ENCODE peak calls at places on chromosomes 4 and X, in seven cellular contexts. W is IMR-90; R is CD4-positive, CD25-positive, alpha-beta regulatory T cell; J is sigmoid colon; A is CD8-positive, alpha-beta T cell; Y is naive thymus-derived CD4-positive, alpha-beta T cell; O is OCI-LY7. V is an unnamed sample. For H3K4me1, the result is how much of the 10 kb centered on the place peaks cover.

GRCh38 chr4:137545461-137545861 is 13.2 kb upstream of the PCDH18 start:
- DNase-seq in A (no peak), O (no peak), W (peak), Y (no peak), J (peak), R (no peak), V (no peak)

GRCh38 chr4:142408003-142408441 is 438.1 kb downstream of the INPP4B start:
- DNase-seq in J (no peak), O (no peak), A (no peak), Y (no peak), W (no peak), R (no peak), V (no peak)

GRCh38 chrX:19673334-19674040 is 158.2 kb upstream of the MAP3K15 start:
- DNase-seq in J (peak), Y (no peak), R (no peak), O (no peak), A (no peak), W (peak), V (no peak)

GRCh38 chr4:102623622-102624021 is 122.5 kb downstream of the NFKB1 start:
- DNase-seq in R (no peak), O (peak), W (peak), J (no peak), A (no peak), Y (no peak), V (peak)

GRCh38 chr4:83516042-83516772 is 19.7 kb upstream of the GPAT3 start:
- DNase-seq in R (no peak), J (no peak), W (peak), Y (no peak), O (no peak), A (no peak), V (no peak)

GRCh38 chr4:118968006-118968405 is 79.4 kb downstream of the SYNPO2 start:
- DNase-seq in Y (no peak), A (no peak), J (peak), R (no peak), W (peak), O (peak), V (peak)

GRCh38 chr4:103915224-103915869 is 195.6 kb upstream of the TACR3 start:
- DNase-seq in W (no peak), A (no peak), J (no peak), Y (no peak), O (peak), R (no peak), V (peak)

GRCh38 chr4:42282081-42282901 is 115.0 kb upstream of the SHISA3 start:
- DNase-seq in R (peak), W (peak), A (no peak), J (no peak), O (peak), Y (no peak), V (peak)

GRCh38 chrX:133333154-133333750 is 82.0 kb downstream of the GPC4 start:
- DNase-seq in Y (no peak), O (no peak), A (no peak), J (no peak), R (no peak), W (no peak), V (peak)

GRCh38 chr4:6110681-6111353 is 89.5 kb downstream of the JAKMIP1 start:
- DNase-seq in J (peak), A (no peak), Y (no peak), O (no peak), W (no peak), R (no peak), V (no peak)

GRCh38 chr4:173135241-173135847 is 33.3 kb upstream of the GALNT7 start:
- DNase-seq in W (peak), A (no peak), Y (no peak), R (no peak), J (no peak), O (no peak), V (no peak)

GRCh38 chr4:95728145-95728544 is 111.7 kb upstream of the PDHA2 start:
- DNase-seq in R (no peak), J (peak), A (no peak), O (no peak), Y (no peak), W (no peak), V (no peak)

GRCh38 chrX:56505866-56506265 is 57.6 kb upstream of the UBQLN2 start:
- DNase-seq in W (no peak), Y (no peak), J (no peak), O (no peak), R (no peak), A (no peak), V (no peak)

GRCh38 chrX:120309873-120310730 is 1.2 kb downstream of the TMEM255A start:
- DNase-seq in W (no peak), O (no peak), R (no peak), A (peak), J (no peak), Y (no peak), V (peak)

GRCh38 chrX:68703369-68703768 is 55.9 kb downstream of the STARD8 start:
- DNase-seq in W (no peak), Y (no peak), A (no peak), O (no peak), R (no peak), J (no peak), V (no peak)

GRCh38 chr4:108433832-108434231 is 186.5 kb upstream of the RPL34 start:
- DNase-seq in R (peak), J (no peak), Y (peak), A (peak), W (peak), O (no peak), V (no peak)

GRCh38 chrX:53288173-53288572 is 6.8 kb upstream of the IQSEC2 start:
- DNase-seq in R (no peak), O (no peak), W (no peak), Y (no peak), J (no peak), A (peak), V (no peak)

GRCh38 chrX:20333672-20334071 is 67.0 kb upstream of the RPS6KA3 start:
- DNase-seq in O (no peak), Y (no peak), W (no peak), R (no peak), J (no peak), A (no peak), V (no peak)

GRCh38 chrX:72238721-72239475 is at the start of gene ERCC6L:
- DNase-seq in J (peak), Y (peak), W (peak), A (peak), R (peak), O (peak), V (peak)

GRCh38 chrX:71919436-71919835 is 8.8 kb downstream of the NHSL2 start:
- DNase-seq in A (no peak), W (peak), R (no peak), J (no peak), Y (no peak), O (no peak), V (no peak)

GRCh38 chrX:123464709-123465108 is 268.1 kb downstream of the THOC2 start:
- DNase-seq in W (no peak), Y (no peak), A (no peak), R (no peak), J (no peak), O (no peak), V (no peak)

GRCh38 chr4:71857713-71858451 is 74.0 kb upstream of the GC start:
- DNase-seq in W (no peak), O (no peak), J (no peak), R (no peak), A (no peak), Y (no peak), V (no peak)

GRCh38 chr4:1766336-1767057 is 26.6 kb upstream of the FGFR3 start:
- DNase-seq in J (no peak), Y (no peak), R (no peak), W (no peak), A (no peak), O (no peak), V (no peak)

GRCh38 chrX:30830544-30830943 is 58.5 kb downstream of the TAB3 start:
- DNase-seq in W (no peak), J (no peak), R (no peak), A (no peak), O (no peak), Y (no peak), V (no peak)

GRCh38 chr4:83646538-83646937 is 110.6 kb downstream of the GPAT3 start:
- DNase-seq in O (no peak), A (no peak), Y (no peak), R (no peak), J (no peak), W (no peak), V (no peak)

GRCh38 chr4:142405021-142405991 is 440.8 kb downstream of the INPP4B start:
- DNase-seq in A (peak), J (peak), O (no peak), Y (peak), W (peak), R (peak), V (no peak)

GRCh38 chr4:577499-578450 is 1.7 kb upstream of the TMEM271 start:
- DNase-seq in A (no peak), O (no peak), W (no peak), R (no peak), Y (no peak), J (no peak), V (no peak)

GRCh38 chr4:54959656-54960055 is 165.7 kb downstream of the KDR start:
- DNase-seq in J (no peak), A (no peak), O (no peak), R (no peak), Y (no peak), W (peak), V (peak)

DNA sequence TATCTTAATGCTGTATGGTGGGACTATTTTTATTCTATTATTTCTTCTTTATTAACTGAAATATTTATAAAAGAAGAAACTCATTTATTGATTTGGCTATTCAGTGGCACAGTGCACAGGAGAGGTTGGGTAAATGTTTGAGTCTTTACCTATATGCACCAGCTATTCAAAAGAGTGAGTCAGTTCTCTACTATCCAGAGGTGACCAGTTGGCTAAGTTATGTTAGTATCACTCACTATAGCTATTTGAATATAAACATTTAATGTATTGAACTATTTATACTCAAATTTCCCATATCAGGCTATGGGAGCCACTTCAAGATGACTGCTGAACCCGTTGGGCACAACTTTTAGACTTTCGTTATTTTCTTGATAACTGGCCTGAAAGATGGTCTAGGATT is 106.1 kb upstream of the VEGFC start:
- DNase-seq in A (no peak), J (no peak), O (no peak), R (no peak), Y (no peak), W (no peak), V (no peak)
- H3K4me1 ChIP-seq in A (under half), J (under half), O (under half), R (under half), Y (under half), W (under half), V (under half)

GRCh38 chr4:159027535-159027934 is 75.3 kb upstream of the RAPGEF2 start:
- DNase-seq in J (no peak), W (peak), Y (no peak), R (no peak), O (no peak), A (no peak), V (no peak)
- H3K4me1 ChIP-seq in J (under half), W (under half), Y (under half), R (under half), O (under half), A (under half), V (under half)

GRCh38 chr4:153426207-153426886 is 39.8 kb upstream of the TMEM131L start:
- DNase-seq in W (peak), J (no peak), R (peak), O (peak), Y (peak), A (no peak), V (no peak)
- H3K4me1 ChIP-seq in W (under half), J (under half), R (under half), O (half or more), Y (half or more), A (under half), V (under half)

GRCh38 chr4:163556169-163556568 is 61.7 kb downstream of the TMA16 start:
- DNase-seq in A (no peak), Y (no peak), W (peak), J (no peak), R (peak), O (peak), V (no peak)
- H3K4me1 ChIP-seq in A (under half), Y (under half), W (under half), J (under half), R (under half), O (under half), V (under half)

DNA sequence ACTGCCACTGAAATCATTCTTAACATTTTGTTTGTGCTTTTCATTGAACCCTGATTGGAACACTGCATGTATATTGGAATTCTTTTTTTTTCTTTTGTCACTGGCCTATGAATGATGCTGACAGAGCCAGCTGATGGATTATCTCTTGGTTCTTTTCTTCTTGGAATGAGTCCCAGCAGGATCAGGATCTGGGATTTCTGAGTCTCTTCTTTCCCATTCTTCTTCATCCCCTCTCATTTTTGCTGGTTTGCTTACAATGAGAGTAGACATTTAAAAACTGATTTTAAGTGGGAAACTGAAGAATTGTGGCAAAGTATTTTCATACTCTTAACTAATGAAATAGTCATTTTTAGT is 9.0 kb downstream of the DCUN1D4 start:
- DNase-seq in Y (no peak), O (no peak), J (no peak), W (no peak), A (no peak), R (no peak), V (peak)
- H3K4me1 ChIP-seq in Y (under half), O (under half), J (under half), W (under half), A (under half), R (under half), V (under half)

V was measured in HAP-1.